ENCODE peak calls at places on chromosomes 3 and 15, in seven cellular contexts. D is Panc1; Y is NCI-H1105; P is ovary; L is astrocyte of the spinal cord; Q is NB4; A is naive thymus-derived CD8-positive, alpha-beta T cell. I is an unnamed sample.

GRCh38 chr3:12966847-12967750 is 106.1 kb downstream of the IQSEC1 start:
- DNase-seq in D (no peak), Y (no peak), P (peak), L (peak), Q (peak), A (no peak), I (no peak)

GRCh38 chr3:100702082-100703014 is 6.9 kb upstream of the TFG start:
- DNase-seq in D (no peak), Y (no peak), P (no peak), L (no peak), Q (no peak), A (no peak), I (no peak)

GRCh38 chr3:114454592-114455251 is 160.9 kb downstream of the TIGIT start:
- DNase-seq in D (no peak), Y (peak), P (peak), L (peak), Q (no peak), A (peak), I (no peak)

GRCh38 chr15:89647191-89647851 is 7.9 kb downstream of the KIF7 start:
- DNase-seq in D (peak), Y (no peak), P (peak), L (peak), Q (peak), A (peak), I (peak)

GRCh38 chr15:20340931-20341661 is 200.5 kb downstream of the GOLGA6L6 start:
- DNase-seq in D (no peak), Y (no peak), P (peak), L (peak), Q (peak), A (no peak), I (peak)

GRCh38 chr15:87496109-87496508 is 760.4 kb downstream of the NTRK3 start:
- DNase-seq in D (no peak), Y (no peak), P (no peak), L (no peak), Q (no peak), A (no peak), I (no peak)

GRCh38 chr3:57078366-57079220 is 18.1 kb downstream of the SPATA12 start:
- DNase-seq in D (no peak), Y (no peak), P (peak), L (peak), Q (peak), A (peak), I (peak)

GRCh38 chr3:14562441-14562840 is 22.3 kb upstream of the GRIP2 start:
- DNase-seq in D (no peak), Y (no peak), P (no peak), L (no peak), Q (no peak), A (no peak), I (no peak)

GRCh38 chr15:65400760-65401606 is 21.8 kb downstream of the IGDCC4 start:
- DNase-seq in D (no peak), Y (peak), P (peak), L (peak), Q (peak), A (peak), I (peak)

GRCh38 chr3:36843065-36844051 is 79.0 kb upstream of the DCLK3 start:
- DNase-seq in D (peak), Y (no peak), P (no peak), L (peak), Q (peak), A (peak), I (peak)

GRCh38 chr15:69141286-69141701 is 19.1 kb upstream of the GLCE start:
- DNase-seq in D (no peak), Y (no peak), P (no peak), L (no peak), Q (no peak), A (no peak), I (no peak)

GRCh38 chr15:40590635-40591105 is 3.4 kb upstream of the KNL1 start:
- DNase-seq in D (no peak), Y (no peak), P (no peak), L (no peak), Q (no peak), A (no peak), I (no peak)

GRCh38 chr3:134874737-134875413 is 79.8 kb downstream of the EPHB1 start:
- DNase-seq in D (no peak), Y (peak), P (no peak), L (peak), Q (no peak), A (no peak), I (no peak)

GRCh38 chr3:149042766-149043386 is 43.5 kb downstream of the HLTF start:
- DNase-seq in D (no peak), Y (no peak), P (no peak), L (peak), Q (no peak), A (no peak), I (no peak)

I was measured in activated gamma-delta T cell treated with Interleukin-2 at 50 U/mL for 16 hours.